ENCODE peak calls at places on chromosome 14, in six cellular contexts. One of them, this sample, is unnamed. For H3K9me3, the result is how much of the 10 kb centered on the place peaks cover.

GRCh38 chr14:92531151-92531873 is 17.7 kb downstream of the RIN3 start:
- DNase-seq in stomach: no peak
- DNase-seq in A549: no peak
- DNase-seq in tibial nerve: no peak
- DNase-seq in transverse colon: no peak
- DNase-seq in thyroid gland: peak
- DNase-seq in this sample: no peak

GRCh38 chr14:24630872-24631477 is 3.0 kb downstream of the GZMB start:
- DNase-seq in stomach: peak
- DNase-seq in A549: no peak
- DNase-seq in tibial nerve: no peak
- DNase-seq in transverse colon: peak
- DNase-seq in thyroid gland: peak
- DNase-seq in this sample: no peak

GRCh38 chr14:63960926-63961567 is 108.2 kb downstream of the SYNE2 start:
- DNase-seq in stomach: no peak
- DNase-seq in A549: no peak
- DNase-seq in tibial nerve: no peak
- DNase-seq in transverse colon: no peak
- DNase-seq in thyroid gland: no peak
- DNase-seq in this sample: no peak

GRCh38 chr14:103360548-103360947 is 24.7 kb upstream of the MARK3 start:
- DNase-seq in stomach: no peak
- DNase-seq in A549: no peak
- DNase-seq in tibial nerve: no peak
- DNase-seq in transverse colon: no peak
- DNase-seq in thyroid gland: no peak
- DNase-seq in this sample: no peak

GRCh38 chr14:77760381-77761204 is at the start of gene SNW1:
- DNase-seq in stomach: peak
- DNase-seq in A549: peak
- DNase-seq in tibial nerve: peak
- DNase-seq in transverse colon: peak
- DNase-seq in thyroid gland: peak
- DNase-seq in this sample: peak

GRCh38 chr14:57714487-57714899 is 151.4 kb downstream of the SLC35F4 start:
- DNase-seq in stomach: no peak
- DNase-seq in A549: no peak
- DNase-seq in tibial nerve: no peak
- DNase-seq in transverse colon: no peak
- DNase-seq in thyroid gland: no peak
- DNase-seq in this sample: no peak

GRCh38 chr14:83975435-83976222 is 1554.3 kb upstream of the FLRT2 start:
- DNase-seq in stomach: no peak
- DNase-seq in A549: no peak
- DNase-seq in tibial nerve: no peak
- DNase-seq in transverse colon: no peak
- DNase-seq in thyroid gland: peak
- DNase-seq in this sample: no peak

GRCh38 chr14:67940894-67941455 is 121.4 kb downstream of the RAD51B start:
- DNase-seq in stomach: peak
- DNase-seq in A549: peak
- DNase-seq in tibial nerve: no peak
- DNase-seq in transverse colon: no peak
- DNase-seq in thyroid gland: peak
- DNase-seq in this sample: no peak

GRCh38 chr14:22225526-22226133 is 363.4 kb downstream of the DAD1 start:
- DNase-seq in stomach: no peak
- DNase-seq in A549: no peak
- DNase-seq in tibial nerve: no peak
- DNase-seq in transverse colon: no peak
- DNase-seq in thyroid gland: no peak
- DNase-seq in this sample: no peak

GRCh38 chr14:100540141-100540925 is 46.9 kb downstream of the BEGAIN start:
- DNase-seq in stomach: no peak
- DNase-seq in A549: peak
- DNase-seq in tibial nerve: no peak
- DNase-seq in transverse colon: no peak
- DNase-seq in thyroid gland: no peak
- DNase-seq in this sample: peak

GRCh38 chr14:49512147-49512551 is 74.0 kb downstream of the RPS29 start:
- DNase-seq in stomach: no peak
- DNase-seq in A549: peak
- DNase-seq in tibial nerve: no peak
- DNase-seq in transverse colon: no peak
- DNase-seq in thyroid gland: no peak
- DNase-seq in this sample: no peak

GRCh38 chr14:63578300-63578699 is 35.1 kb upstream of the PPP2R5E start:
- DNase-seq in stomach: no peak
- DNase-seq in A549: no peak
- DNase-seq in tibial nerve: no peak
- DNase-seq in transverse colon: no peak
- DNase-seq in thyroid gland: no peak
- DNase-seq in this sample: no peak

GRCh38 chr14:89190779-89191513 is 226.1 kb downstream of the FOXN3 start:
- DNase-seq in stomach: no peak
- DNase-seq in A549: no peak
- DNase-seq in tibial nerve: no peak
- DNase-seq in transverse colon: no peak
- DNase-seq in thyroid gland: no peak
- DNase-seq in this sample: no peak

GRCh38 chr14:29755311-29756052 is 172.2 kb downstream of the PRKD1 start:
- DNase-seq in stomach: no peak
- DNase-seq in A549: no peak
- DNase-seq in tibial nerve: no peak
- DNase-seq in transverse colon: no peak
- DNase-seq in thyroid gland: no peak
- DNase-seq in this sample: no peak

GRCh38 chr14:102087762-102088011 is 843 bp upstream of the HSP90AA1 start:
- DNase-seq in stomach: no peak
- DNase-seq in A549: no peak
- DNase-seq in tibial nerve: no peak
- DNase-seq in transverse colon: no peak
- DNase-seq in thyroid gland: no peak
- DNase-seq in this sample: no peak

GRCh38 chr14:91827746-91828145 is 39.6 kb downstream of the TC2N start:
- DNase-seq in stomach: no peak
- DNase-seq in A549: no peak
- DNase-seq in tibial nerve: no peak
- DNase-seq in transverse colon: no peak
- DNase-seq in thyroid gland: no peak
- DNase-seq in this sample: no peak

GRCh38 chr14:89221109-89221508 is 195.9 kb downstream of the FOXN3 start:
- DNase-seq in stomach: no peak
- DNase-seq in A549: peak
- DNase-seq in tibial nerve: no peak
- DNase-seq in transverse colon: no peak
- DNase-seq in thyroid gland: no peak
- DNase-seq in this sample: no peak

GRCh38 chr14:37060496-37061260 is 111.7 kb downstream of the SLC25A21 start:
- DNase-seq in stomach: no peak
- DNase-seq in A549: no peak
- DNase-seq in tibial nerve: no peak
- DNase-seq in transverse colon: no peak
- DNase-seq in thyroid gland: peak
- DNase-seq in this sample: no peak

GRCh38 chr14:65054471-65055085 is 47.7 kb downstream of the MAX start:
- DNase-seq in stomach: peak
- DNase-seq in A549: no peak
- DNase-seq in tibial nerve: no peak
- DNase-seq in transverse colon: no peak
- DNase-seq in thyroid gland: no peak
- DNase-seq in this sample: no peak
- TF ChIP-seq POLR2A in stomach: no peak
- TF ChIP-seq POLR2A in A549: no peak
- TF ChIP-seq POLR2A in tibial nerve: no peak
- TF ChIP-seq POLR2A in transverse colon: no peak
- TF ChIP-seq POLR2A in thyroid gland: no peak
- TF ChIP-seq POLR2A in this sample: no peak

GRCh38 chr14:71556730-71557129 is 375.5 kb upstream of the RGS6 start:
- DNase-seq in stomach: no peak
- DNase-seq in A549: no peak
- DNase-seq in tibial nerve: no peak
- DNase-seq in transverse colon: no peak
- DNase-seq in thyroid gland: no peak
- DNase-seq in this sample: no peak

GRCh38 chr14:71554959-71555612 is 377.1 kb upstream of the RGS6 start:
- DNase-seq in stomach: no peak
- DNase-seq in A549: no peak
- DNase-seq in tibial nerve: no peak
- DNase-seq in transverse colon: no peak
- DNase-seq in thyroid gland: no peak
- DNase-seq in this sample: no peak

GRCh38 chr14:71553779-71554178 is 378.4 kb upstream of the RGS6 start:
- DNase-seq in stomach: no peak
- DNase-seq in A549: no peak
- DNase-seq in tibial nerve: no peak
- DNase-seq in transverse colon: no peak
- DNase-seq in thyroid gland: no peak
- DNase-seq in this sample: no peak

GRCh38 chr14:71554323-71554722 is 377.9 kb upstream of the RGS6 start:
- DNase-seq in stomach: no peak
- DNase-seq in A549: no peak
- DNase-seq in tibial nerve: no peak
- DNase-seq in transverse colon: no peak
- DNase-seq in thyroid gland: no peak
- DNase-seq in this sample: no peak

DNA sequence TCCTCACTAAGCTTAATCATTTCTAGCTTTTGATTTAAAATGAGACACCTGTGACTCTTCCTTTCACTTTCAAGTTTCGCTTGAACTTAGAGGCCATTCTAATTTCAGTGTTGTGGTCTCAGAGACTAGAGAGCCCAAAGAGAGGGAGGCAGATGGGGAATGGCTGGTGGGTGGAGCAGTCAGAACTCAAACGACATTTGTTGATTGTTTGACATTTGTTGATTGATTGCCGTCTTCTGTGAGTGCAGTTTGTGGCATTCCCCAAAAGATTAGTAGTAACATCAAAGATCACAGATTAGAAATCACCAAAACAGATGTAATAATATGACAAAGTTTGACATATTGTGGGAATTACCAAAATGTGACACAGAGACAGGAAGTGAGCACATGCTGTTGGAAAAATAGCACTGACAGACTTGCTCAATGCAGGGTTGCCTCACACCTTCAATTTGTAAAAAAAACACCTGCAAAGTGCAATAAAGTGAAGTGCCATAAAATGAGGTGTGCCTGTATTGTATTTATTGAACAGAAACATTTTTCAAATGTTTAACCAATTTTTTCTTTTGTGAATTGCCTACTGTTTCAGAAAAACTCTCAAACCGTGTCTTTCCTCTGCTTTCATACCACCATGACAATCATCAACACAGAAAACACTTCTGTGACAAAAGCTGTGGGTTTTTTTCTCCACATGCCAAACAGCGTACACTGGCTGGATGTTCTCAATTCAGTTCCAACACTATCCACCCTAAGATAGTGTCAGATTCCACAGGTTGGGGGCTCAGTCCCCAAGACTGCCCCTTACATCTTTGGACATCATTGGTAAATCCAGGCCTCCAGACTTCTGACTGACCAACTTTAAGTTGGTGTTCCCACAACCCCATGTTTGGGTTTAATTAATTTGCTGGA is 376.3 kb upstream of the RGS6 start:
- DNase-seq in stomach: no peak
- DNase-seq in A549: no peak
- DNase-seq in tibial nerve: no peak
- DNase-seq in transverse colon: peak
- DNase-seq in thyroid gland: no peak
- DNase-seq in this sample: no peak
- H3K27ac ChIP-seq in stomach: no peak
- H3K27ac ChIP-seq in A549: no peak
- H3K27ac ChIP-seq in tibial nerve: peak
- H3K27ac ChIP-seq in transverse colon: peak
- H3K27ac ChIP-seq in thyroid gland: no peak
- H3K27ac ChIP-seq in this sample: no peak

GRCh38 chr14:76718306-76719075 is 42.8 kb upstream of the VASH1 start:
- DNase-seq in stomach: no peak
- DNase-seq in A549: no peak
- DNase-seq in tibial nerve: no peak
- DNase-seq in transverse colon: no peak
- DNase-seq in thyroid gland: no peak
- DNase-seq in this sample: no peak

GRCh38 chr14:76717508-76717907 is 43.8 kb upstream of the VASH1 start:
- DNase-seq in stomach: no peak
- DNase-seq in A549: peak
- DNase-seq in tibial nerve: no peak
- DNase-seq in transverse colon: no peak
- DNase-seq in thyroid gland: peak
- DNase-seq in this sample: no peak

GRCh38 chr14:76715102-76715926 is 46.0 kb upstream of the VASH1 start:
- DNase-seq in stomach: no peak
- DNase-seq in A549: no peak
- DNase-seq in tibial nerve: no peak
- DNase-seq in transverse colon: no peak
- DNase-seq in thyroid gland: no peak
- DNase-seq in this sample: no peak

GRCh38 chr14:76716285-76716684 is 45.0 kb upstream of the VASH1 start:
- DNase-seq in stomach: no peak
- DNase-seq in A549: no peak
- DNase-seq in tibial nerve: no peak
- DNase-seq in transverse colon: no peak
- DNase-seq in thyroid gland: no peak
- DNase-seq in this sample: no peak

GRCh38 chr14:76715927-76716200 is 45.4 kb upstream of the VASH1 start:
- DNase-seq in stomach: no peak
- DNase-seq in A549: no peak
- DNase-seq in tibial nerve: no peak
- DNase-seq in transverse colon: no peak
- DNase-seq in thyroid gland: no peak
- DNase-seq in this sample: no peak
- H3K9me3 ChIP-seq in stomach: under half
- H3K9me3 ChIP-seq in A549: under half
- H3K9me3 ChIP-seq in tibial nerve: under half
- H3K9me3 ChIP-seq in transverse colon: under half
- H3K9me3 ChIP-seq in thyroid gland: under half
- H3K9me3 ChIP-seq in this sample: under half

DNA sequence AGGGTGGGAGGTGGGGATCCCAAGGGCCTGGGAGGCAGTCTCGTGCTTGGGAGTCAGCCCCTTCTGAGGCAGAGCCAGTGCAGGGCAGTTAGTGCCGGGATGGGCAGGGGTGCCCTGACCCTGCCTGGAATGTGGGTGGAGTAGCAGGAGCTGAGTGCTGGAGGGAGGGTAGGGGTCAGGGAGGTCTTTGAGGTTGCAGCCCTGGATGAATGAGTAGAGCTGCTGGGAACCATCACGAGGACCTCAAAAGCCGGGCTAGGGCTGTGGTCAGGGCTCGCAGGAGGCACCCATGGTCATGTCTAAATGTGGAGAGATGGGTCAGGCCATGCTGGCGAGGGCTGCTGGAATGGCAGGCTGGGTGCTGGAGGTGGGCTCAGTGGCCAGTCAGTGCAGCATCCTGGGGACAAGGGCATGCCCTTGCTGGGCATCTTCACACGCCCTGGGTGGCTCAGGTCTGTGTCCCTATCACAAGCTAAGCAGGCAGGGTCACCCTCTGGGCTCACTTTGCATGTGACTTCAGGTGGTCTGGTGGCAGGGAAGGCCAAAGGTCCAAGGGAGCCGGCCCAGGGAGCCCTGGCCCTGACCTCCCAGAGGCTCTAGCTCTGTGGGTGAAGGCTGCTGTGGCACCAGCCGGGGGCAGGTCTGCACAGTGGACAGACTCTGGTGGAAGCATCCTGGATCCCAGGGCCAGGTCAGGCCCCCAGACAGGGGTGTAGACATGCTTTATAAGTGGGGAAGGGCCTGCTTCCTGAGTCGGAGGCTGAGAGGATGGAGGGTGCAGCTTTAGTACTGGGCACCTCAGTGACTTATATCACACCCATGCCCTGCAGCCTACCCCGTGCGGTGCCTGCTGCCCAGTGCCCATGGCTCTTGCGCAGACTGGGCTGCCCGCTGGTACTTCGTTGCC is 24.5 kb downstream of the PAPLN start:
- DNase-seq in stomach: no peak
- DNase-seq in A549: no peak
- DNase-seq in tibial nerve: no peak
- DNase-seq in transverse colon: no peak
- DNase-seq in thyroid gland: no peak
- DNase-seq in this sample: no peak
- TF ChIP-seq POLR2A in stomach: no peak
- TF ChIP-seq POLR2A in A549: no peak
- TF ChIP-seq POLR2A in tibial nerve: no peak
- TF ChIP-seq POLR2A in transverse colon: no peak
- TF ChIP-seq POLR2A in thyroid gland: no peak
- TF ChIP-seq POLR2A in this sample: no peak